ENCODE peak calls at places on chromosomes 6 and 20, in five cellular contexts. A, I, C, K and W are unnamed samples.

GRCh38 chr6:166381733-166382499 is 824 bp downstream of the MPC1 start:
- DNase-seq in A (peak), I (peak), C (peak), K (no peak), W (peak)

GRCh38 chr6:19301980-19302379 is 535.2 kb upstream of the ID4 start:
- DNase-seq in A (no peak), I (no peak), C (no peak), K (no peak), W (no peak)

GRCh38 chr6:157806496-157807215 is 16.4 kb upstream of the SNX9 start:
- DNase-seq in A (no peak), I (no peak), C (no peak), K (no peak), W (no peak)

GRCh38 chr20:34547844-34548613 is 10.5 kb upstream of the MAP1LC3A start:
- DNase-seq in A (no peak), I (no peak), C (no peak), K (no peak), W (no peak)

GRCh38 chr20:47773381-47773786 is 11.9 kb downstream of the SULF2 start:
- DNase-seq in A (peak), I (no peak), C (no peak), K (no peak), W (peak)

GRCh38 chr6:2196079-2196679 is 49.2 kb downstream of the GMDS start:
- DNase-seq in A (peak), I (no peak), C (no peak), K (no peak), W (peak)

GRCh38 chr6:6585003-6585311 is 3.6 kb upstream of the LY86 start:
- DNase-seq in A (no peak), I (no peak), C (no peak), K (no peak), W (no peak)

GRCh38 chr20:32416206-32416605 is 58.1 kb downstream of the ASXL1 start:
- DNase-seq in A (no peak), I (no peak), C (no peak), K (no peak), W (no peak)

GRCh38 chr6:12941422-12941821 is 224.9 kb downstream of the PHACTR1 start:
- DNase-seq in A (no peak), I (no peak), C (no peak), K (no peak), W (no peak)